ENCODE peak calls at places on chromosome 16, in nine cellular contexts. O, V, G, U, A, I, R, C and J are unnamed samples.

GRCh38 chr16:57319646-57320045 is 35.2 kb upstream of the PLLP start:
- DNase-seq in A (no peak), C (no peak), G (no peak), U (no peak), O (no peak), R (no peak), V (no peak), I (no peak), J (no peak)

GRCh38 chr16:9090101-9090959 is 1.1 kb upstream of the HAPSTR1 start:
- DNase-seq in O (no peak), G (peak; percentile 12), A (peak; percentile 36), I (peak; percentile 85), C (no peak), R (peak; percentile 81), U (no peak), V (no peak), J (peak; percentile 13)

GRCh38 chr16:66647866-66648265 is 43.4 kb downstream of the CMTM3 start:
- DNase-seq in C (no peak), V (no peak), O (no peak), I (no peak), R (no peak), A (no peak), U (no peak), G (no peak), J (no peak)

GRCh38 chr16:86566966-86567700 is 504 bp downstream of the FOXC2 start:
- DNase-seq in V (peak; percentile 66), A (no peak), C (peak; percentile 48), I (peak; percentile 82), R (no peak), U (peak; percentile 68), G (no peak), O (peak; percentile 73), J (peak; percentile 61)

GRCh38 chr16:3152022-3152272 is 17.1 kb downstream of the ZNF213 start:
- DNase-seq in U (no peak), G (no peak), V (no peak), R (no peak), C (no peak), I (peak; percentile 61), A (no peak), O (no peak), J (no peak)

GRCh38 chr16:83653785-83654184 is 154.0 kb upstream of the HSBP1 start:
- DNase-seq in R (no peak), C (no peak), G (no peak), V (peak; percentile 51), O (peak; percentile 5), U (peak; percentile 4), A (no peak), I (no peak), J (peak; percentile 26)

GRCh38 chr16:12113581-12114375 is 137.2 kb downstream of the SNX29 start:
- DNase-seq in C (no peak), V (no peak), U (no peak), A (no peak), G (no peak), R (no peak), I (no peak), O (no peak), J (no peak)

GRCh38 chr16:11793840-11794239 is 3.2 kb downstream of the ZC3H7A start:
- DNase-seq in R (peak; percentile 26), I (no peak), O (peak; percentile 32), V (no peak), U (no peak), G (no peak), C (no peak), A (no peak), J (peak; percentile 48)

GRCh38 chr16:49876716-49877129 is 20.8 kb upstream of the ZNF423 start:
- DNase-seq in I (peak; percentile 97), A (no peak), U (no peak), O (no peak), R (peak; percentile 85), G (peak; percentile 28), C (peak; percentile 40), V (peak; percentile 50), J (no peak)

GRCh38 chr16:81994485-81994884 is 16.8 kb downstream of the SDR42E1 start:
- DNase-seq in R (no peak), I (peak; percentile 63), C (peak; percentile 28), A (no peak), G (no peak), U (no peak), V (no peak), O (no peak), J (no peak)

GRCh38 chr16:15631730-15632409 is 11.1 kb downstream of the MARF1 start:
- DNase-seq in U (no peak), V (no peak), R (no peak), A (no peak), O (no peak), I (no peak), G (no peak), C (no peak), J (peak; percentile 60)

GRCh38 chr16:85614338-85615013 is 1.4 kb downstream of the GSE1 start:
- DNase-seq in U (peak; percentile 27), V (no peak), C (no peak), G (no peak), I (peak; percentile 73), A (no peak), O (no peak), R (no peak), J (no peak)

GRCh38 chr16:10338426-10338825 is 47.4 kb upstream of the ATF7IP2 start:
- DNase-seq in A (no peak), O (peak; percentile 17), R (no peak), V (peak; percentile 12), G (no peak), C (no peak), U (no peak), I (no peak), J (peak; percentile 40)

GRCh38 chr16:79400462-79401149 is 199.9 kb downstream of the MAF start:
- DNase-seq in A (no peak), C (no peak), R (no peak), G (no peak), I (no peak), U (no peak), V (no peak), O (no peak), J (no peak)

DNA sequence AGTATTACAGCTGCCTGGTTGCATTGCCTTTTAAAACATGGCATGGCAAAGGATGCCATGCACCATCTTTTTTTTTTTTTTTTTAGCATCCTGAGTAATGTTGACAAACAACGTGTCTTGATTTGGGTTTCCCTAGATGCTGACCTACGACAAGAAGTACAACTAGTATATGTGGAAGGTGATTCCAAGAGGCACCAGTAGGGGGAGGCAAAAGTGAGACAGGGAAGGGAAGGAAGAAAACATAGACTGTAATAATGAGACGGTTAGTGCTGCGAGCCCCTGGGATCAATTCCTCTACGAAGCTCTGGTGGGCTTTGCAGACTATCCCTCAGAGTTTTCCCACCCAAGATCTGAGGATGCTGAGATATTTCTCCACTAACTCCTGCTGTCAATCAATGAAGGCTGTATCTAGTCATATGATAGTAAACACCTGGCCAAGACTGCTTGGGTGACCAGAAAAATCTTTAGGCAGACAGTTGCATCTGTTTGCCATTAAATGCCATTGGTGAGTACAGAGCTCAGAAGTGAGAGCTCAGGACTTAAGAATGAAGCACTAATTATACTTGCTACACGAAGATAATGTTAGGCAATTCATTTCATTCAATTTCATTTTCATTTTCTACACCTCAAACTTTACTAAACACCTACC is 458.6 kb upstream of the GOT2 start:
- DNase-seq in O (no peak), G (peak; percentile 8), A (no peak), R (no peak), C (peak; percentile 42), V (peak; percentile 4), I (peak; percentile 89), U (peak; percentile 11), J (no peak)
- TF ChIP-seq CTCF in O (peak; percentile 36), G (peak; percentile 18), A (no peak), R (no peak), C (peak; percentile 22), V (peak; percentile 36), I (peak; percentile 81), U (peak; percentile 19), J (no peak)

GRCh38 chr16:88063201-88063773 is 112.1 kb downstream of the BANP start:
- DNase-seq in C (no peak), O (no peak), U (no peak), R (peak; percentile 86), G (no peak), V (peak; percentile 57), I (no peak), A (no peak), J (peak; percentile 94)
- TF ChIP-seq CTCF in C (no peak), O (no peak), U (no peak), R (peak; percentile 8), G (no peak), V (peak; percentile 23), I (peak; percentile 33), A (no peak), J (peak; percentile 62)

DNA sequence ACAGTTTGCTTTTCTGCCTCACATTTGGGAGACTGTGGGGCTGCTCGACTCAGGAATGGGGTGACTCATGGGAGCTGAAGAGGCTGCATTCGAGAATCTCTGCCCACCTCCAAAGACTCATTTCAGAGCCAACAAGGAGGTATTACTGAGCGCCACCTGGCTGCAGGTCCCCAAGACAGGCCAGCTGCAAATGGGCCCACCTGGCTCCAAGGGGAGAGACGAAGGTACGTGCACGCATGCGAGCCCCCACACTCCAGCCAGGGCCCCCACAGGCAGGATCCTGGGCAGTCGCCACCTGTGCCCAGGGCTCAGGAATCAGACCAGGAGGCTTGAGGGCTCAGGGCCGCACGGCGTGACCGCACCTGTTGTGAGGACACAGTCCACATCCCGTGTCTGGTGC is 6.0 kb downstream of the HAGHL start:
- DNase-seq in C (peak; percentile 53), U (no peak), A (no peak), O (no peak), R (no peak), G (peak; percentile 50), I (peak; percentile 68), V (no peak), J (no peak)
- TF ChIP-seq CTCF in C (no peak), U (no peak), A (no peak), O (no peak), R (no peak), G (peak; percentile 41), I (peak; percentile 57), V (no peak), J (no peak)

GRCh38 chr16:28607116-28607623 is 2.7 kb downstream of the SULT1A1 start:
- DNase-seq in A (no peak), R (no peak), U (no peak), I (peak; percentile 20), V (no peak), G (no peak), C (no peak), O (no peak), J (no peak)

GRCh38 chr16:28609631-28610594 is at the start of gene SULT1A1:
- DNase-seq in O (peak; percentile 37), A (no peak), G (no peak), R (peak; percentile 83), I (peak; percentile 68), C (no peak), U (no peak), V (peak; percentile 60), J (no peak)

GRCh38 chr16:28603381-28604185 is 6.3 kb downstream of the SULT1A1 start:
- DNase-seq in C (no peak), G (no peak), R (no peak), I (no peak), V (no peak), U (no peak), A (no peak), O (no peak), J (no peak)

GRCh38 chr16:28606291-28607115 is 3.3 kb downstream of the SULT1A1 start:
- DNase-seq in G (no peak), V (no peak), R (no peak), A (no peak), I (peak; percentile 27), O (no peak), U (no peak), C (no peak), J (no peak)

DNA sequence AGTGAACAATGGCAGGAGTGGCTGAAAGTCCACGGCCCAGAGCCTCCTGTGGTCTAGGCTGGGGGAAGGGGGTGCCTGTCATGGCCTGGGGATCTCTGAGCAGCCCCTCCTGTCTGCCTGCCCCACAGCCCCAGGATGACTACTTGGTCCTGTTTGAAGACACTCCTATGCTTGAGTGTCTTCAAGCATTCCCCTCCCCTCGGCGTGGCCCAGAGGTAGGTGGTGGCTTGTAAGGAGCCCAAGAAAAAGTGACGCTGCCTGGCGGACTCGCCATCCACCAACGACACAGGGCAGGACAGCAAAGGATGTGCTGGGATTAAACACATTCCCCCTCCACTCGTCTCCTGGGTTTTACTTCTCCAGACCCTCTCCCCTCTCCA is 5.7 kb downstream of the SULT1A1 start:
- DNase-seq in O (no peak), A (no peak), G (no peak), I (no peak), R (peak; percentile 68), V (no peak), U (no peak), C (no peak), J (no peak)
- TF ChIP-seq CTCF in O (no peak), A (no peak), G (no peak), I (no peak), R (no peak), V (no peak), U (no peak), C (no peak), J (no peak)